ENCODE peak calls at places on chromosomes 11 and 22, in four cellular contexts. I is K562, V is GM12878, A is HepG2. D is an unnamed sample.

GRCh38 chr11:64340671-64341335 is 799 bp downstream of the CCDC88B start:
- DNase-seq in I (peak), V (no peak), A (no peak), D (peak)

GRCh38 chr11:11043676-11044075 is 185.8 kb upstream of the ZBED5 start:
- DNase-seq in I (no peak), V (no peak), A (no peak), D (no peak)

GRCh38 chr22:40637181-40638150 is 947 bp upstream of the MRTFA start:
- DNase-seq in I (peak), V (no peak), A (no peak), D (peak)

GRCh38 chr11:16001899-16002426 is 354.4 kb downstream of the SOX6 start:
- DNase-seq in I (no peak), V (no peak), A (peak), D (no peak)

GRCh38 chr11:1875093-1875785 is 16.5 kb downstream of the PRR33 start:
- DNase-seq in I (no peak), V (no peak), A (no peak), D (no peak)

GRCh38 chr11:48093795-48094642 is 113.7 kb downstream of the PTPRJ start:
- DNase-seq in I (no peak), V (no peak), A (peak), D (no peak)

GRCh38 chr11:12581923-12582322 is 92.3 kb upstream of the TEAD1 start:
- DNase-seq in I (peak), V (no peak), A (no peak), D (no peak)

GRCh38 chr11:13030857-13031256 is 21.7 kb downstream of the RASSF10 start:
- DNase-seq in I (no peak), V (no peak), A (peak), D (no peak)

GRCh38 chr11:16841984-16842383 is 103.5 kb downstream of the C11orf58 start:
- DNase-seq in I (no peak), V (no peak), A (no peak), D (no peak)

GRCh38 chr11:12238420-12238819 is 128.0 kb downstream of the MICAL2 start:
- DNase-seq in I (no peak), V (no peak), A (no peak), D (no peak)

GRCh38 chr11:279040-279965 is 1.1 kb downstream of the NLRP6 start:
- DNase-seq in I (no peak), V (no peak), A (no peak), D (no peak)

GRCh38 chr11:44339530-44339883 is 29.6 kb upstream of the ALX4 start:
- DNase-seq in I (no peak), V (no peak), A (no peak), D (no peak)

GRCh38 chr11:9473408-9473807 is 12.6 kb downstream of the ZNF143 start:
- DNase-seq in I (no peak), V (no peak), A (no peak), D (no peak)

GRCh38 chr11:110762596-110762995 is 50.4 kb upstream of the ARHGAP20 start:
- DNase-seq in I (no peak), V (no peak), A (no peak), D (no peak)

GRCh38 chr11:1691027-1691877 is 5.7 kb upstream of the KRTAP5-6 start:
- DNase-seq in I (no peak), V (no peak), A (peak), D (no peak)

GRCh38 chr11:14075118-14075601 is 112.6 kb downstream of the SPON1 start:
- DNase-seq in I (no peak), V (no peak), A (no peak), D (peak)

GRCh38 chr11:114077482-114078305 is 18.2 kb downstream of the ZBTB16 start:
- DNase-seq in I (no peak), V (no peak), A (no peak), D (no peak)

GRCh38 chr11:69333906-69334305 is 40.0 kb downstream of the MYEOV start:
- DNase-seq in I (no peak), V (no peak), A (no peak), D (no peak)

GRCh38 chr11:16606784-16607674 is 131.4 kb upstream of the C11orf58 start:
- DNase-seq in I (peak), V (no peak), A (no peak), D (peak)

GRCh38 chr11:61603667-61604066 is 22.8 kb upstream of the SYT7 start:
- DNase-seq in I (no peak), V (no peak), A (no peak), D (peak)

GRCh38 chr11:126544311-126545056 is 189.0 kb downstream of the ST3GAL4 start:
- DNase-seq in I (no peak), V (no peak), A (no peak), D (peak)

GRCh38 chr22:29004647-29005371 is 56.8 kb downstream of the C22orf31 start:
- DNase-seq in I (no peak), V (no peak), A (peak), D (peak)

GRCh38 chr11:47994417-47994816 is 14.1 kb downstream of the PTPRJ start:
- DNase-seq in I (no peak), V (no peak), A (no peak), D (no peak)

GRCh38 chr22:20524004-20524481 is 16.6 kb downstream of the MED15 start:
- DNase-seq in I (no peak), V (peak), A (peak), D (no peak)
- TF ChIP-seq CBFB in I (no peak), V (no peak), A (no peak), D (no peak)

GRCh38 chr22:37119872-37120271 is 10.4 kb upstream of the TMPRSS6 start:
- DNase-seq in I (no peak), V (no peak), A (no peak), D (no peak)
- TF ChIP-seq CBFB in I (no peak), V (no peak), A (no peak), D (no peak)

GRCh38 chr11:117230286-117230961 is 1.4 kb downstream of the PCSK7 start:
- DNase-seq in I (no peak), V (peak), A (no peak), D (no peak)
- TF ChIP-seq CBFB in I (no peak), V (peak), A (no peak), D (no peak)

GRCh38 chr11:82927264-82927880 is 25.8 kb downstream of the DDIAS start:
- DNase-seq in I (peak), V (no peak), A (peak), D (no peak)
- TF ChIP-seq CBFB in I (no peak), V (no peak), A (no peak), D (no peak)

GRCh38 chr11:65672982-65673381 is 10.3 kb upstream of the RELA start:
- DNase-seq in I (no peak), V (no peak), A (no peak), D (no peak)
- TF ChIP-seq CBFB in I (no peak), V (no peak), A (no peak), D (no peak)

GRCh38 chr22:36395922-36396321 is 8.2 kb upstream of the MYH9 start:
- DNase-seq in I (no peak), V (no peak), A (peak), D (no peak)

GRCh38 chr22:36397767-36398093 is 10.0 kb upstream of the MYH9 start:
- DNase-seq in I (no peak), V (no peak), A (no peak), D (no peak)

GRCh38 chr22:36395061-36395849 is 7.5 kb upstream of the MYH9 start:
- DNase-seq in I (no peak), V (no peak), A (no peak), D (no peak)

GRCh38 chr22:36398602-36399472 is 11.1 kb upstream of the MYH9 start:
- DNase-seq in I (no peak), V (no peak), A (peak), D (no peak)

GRCh38 chr22:36397081-36397766 is 9.5 kb upstream of the MYH9 start:
- DNase-seq in I (no peak), V (no peak), A (peak), D (no peak)
- TF ChIP-seq CBFB in I (no peak), V (no peak), A (no peak), D (no peak)

DNA sequence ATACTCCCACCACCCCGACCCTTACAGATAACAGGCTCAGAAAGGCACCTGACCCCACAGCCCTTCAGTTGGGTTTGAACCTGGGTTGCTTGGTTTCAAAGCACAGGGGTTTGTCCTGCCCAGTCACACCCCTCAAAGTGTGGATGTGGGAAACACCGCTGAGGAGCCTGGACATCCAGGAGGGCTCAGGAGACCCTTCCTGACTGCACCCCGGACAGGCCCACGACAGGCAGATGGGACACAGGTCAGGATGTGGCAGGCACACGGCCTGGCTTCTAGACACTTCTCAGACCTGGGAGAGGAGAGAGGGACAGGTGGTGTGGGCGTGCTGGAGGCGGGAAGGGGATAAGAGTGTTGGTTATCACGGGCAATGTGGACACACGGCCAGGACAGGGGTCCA is 932.3 kb downstream of the BRD1 start:
- DNase-seq in I (no peak), V (no peak), A (no peak), D (no peak)
- TF ChIP-seq CBFB in I (no peak), V (no peak), A (no peak), D (no peak)

GRCh38 chr11:120013325-120014250 is 124.3 kb downstream of the TRIM29 start:
- DNase-seq in I (peak), V (no peak), A (peak), D (peak)
- TF ChIP-seq CBFB in I (no peak), V (no peak), A (no peak), D (no peak)

DNA sequence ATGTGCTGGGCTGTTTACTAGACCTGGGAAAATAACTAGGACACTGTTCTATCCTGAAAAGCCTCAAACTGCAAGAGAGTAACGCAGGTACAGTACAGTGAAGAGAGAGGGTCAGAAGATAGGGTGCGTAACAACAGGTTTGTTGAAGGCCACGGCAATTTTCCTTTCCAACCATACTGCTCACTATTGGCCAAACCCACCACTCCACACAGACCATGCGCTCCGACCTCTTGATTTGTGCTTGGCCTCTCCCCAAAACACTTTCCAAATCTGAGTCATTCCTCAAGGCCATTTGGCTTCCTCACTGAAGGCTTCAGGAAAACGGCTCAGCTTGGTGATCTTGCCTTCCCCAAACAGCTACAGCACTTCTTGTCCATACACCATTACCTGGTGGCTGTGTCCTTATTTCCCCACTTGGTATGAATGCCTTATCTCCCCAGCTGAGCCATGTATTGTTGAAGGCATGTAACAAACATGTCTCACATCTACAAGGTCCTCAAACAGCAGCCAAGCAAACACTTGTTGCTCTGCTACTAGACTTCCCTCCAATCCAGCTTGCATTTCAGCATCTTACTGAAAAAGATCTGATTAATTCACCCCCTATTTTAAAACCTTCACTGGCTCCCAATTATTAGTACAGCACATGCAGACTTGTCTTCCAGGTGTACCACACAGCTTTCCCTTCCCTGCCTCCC is 40.9 kb downstream of the TCF20 start:
- DNase-seq in I (no peak), V (no peak), A (no peak), D (no peak)
- TF ChIP-seq CBFB in I (no peak), V (no peak), A (no peak), D (no peak)

DNA sequence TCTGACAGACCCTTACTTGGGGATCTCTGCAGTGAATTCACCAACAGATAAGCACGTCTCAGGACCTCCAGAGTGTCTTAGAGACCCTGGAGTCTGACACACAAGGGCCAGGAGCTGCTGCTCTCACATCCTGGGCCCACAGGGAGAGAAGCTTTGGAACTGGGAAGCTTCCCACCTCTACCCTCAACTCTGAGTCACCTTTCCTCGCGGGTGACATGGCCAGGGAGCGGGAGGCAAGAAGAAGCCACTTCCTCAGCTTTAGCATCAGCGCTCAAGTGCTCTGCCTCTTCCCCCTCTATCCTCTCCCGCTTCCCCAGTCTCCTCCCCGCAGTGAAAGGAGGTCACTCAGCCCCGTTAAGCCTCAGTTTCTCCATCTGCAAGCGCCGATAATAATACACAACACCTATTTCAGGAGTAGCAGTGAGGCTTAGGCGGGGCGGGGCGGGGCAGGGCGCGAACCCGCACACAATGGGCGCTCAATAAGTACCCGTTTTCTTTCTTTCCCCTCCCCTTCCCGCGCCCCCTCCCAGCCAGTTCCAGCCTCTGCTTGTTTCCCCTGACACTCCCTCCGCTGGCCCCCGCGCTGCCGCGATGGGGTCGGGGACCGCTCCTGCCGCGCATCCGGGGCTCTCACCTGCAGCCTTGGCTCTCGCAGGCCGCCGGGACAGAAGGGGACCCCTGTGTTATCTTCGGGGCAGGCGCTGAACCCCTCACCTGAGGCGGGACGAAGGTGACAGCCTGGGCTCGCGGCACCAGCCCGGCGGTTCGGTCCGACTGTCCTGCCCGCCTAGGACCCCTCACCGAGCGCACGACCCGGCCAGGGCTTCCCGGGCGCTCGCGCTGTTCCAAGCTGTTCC is 937 bp downstream of the GDPD5 start:
- DNase-seq in I (no peak), V (no peak), A (no peak), D (peak)
- TF ChIP-seq CBFB in I (no peak), V (no peak), A (no peak), D (no peak)